ENCODE peak calls at places on chromosomes 3 and 15, in seven cellular contexts. One of them, this sample, is unnamed.

GRCh38 chr3:169298247-169298992 is 365.1 kb downstream of the MECOM start:
- DNase-seq in NCI-H1417: no peak
- DNase-seq in sigmoid colon: no peak
- DNase-seq in activated naive CD8-positive, alpha-beta T cell treated with anti-CD3 and anti-CD28 coated beads, Interleukin-2, amount 50 U/mL, for 24 hours: no peak
- DNase-seq in activated CD8-positive, alpha-beta memory T cell treated with anti-CD3 and anti-CD28 coated beads for 4 hours: no peak
- DNase-seq in OCI-M1: no peak
- DNase-seq in iris pigment epithelial cell: no peak
- DNase-seq in this sample: no peak

GRCh38 chr15:68894208-68894607 is 36.1 kb upstream of the SPESP1 start:
- DNase-seq in NCI-H1417: no peak
- DNase-seq in sigmoid colon: no peak
- DNase-seq in activated naive CD8-positive, alpha-beta T cell treated with anti-CD3 and anti-CD28 coated beads, Interleukin-2, amount 50 U/mL, for 24 hours: no peak
- DNase-seq in activated CD8-positive, alpha-beta memory T cell treated with anti-CD3 and anti-CD28 coated beads for 4 hours: no peak
- DNase-seq in OCI-M1: no peak
- DNase-seq in iris pigment epithelial cell: no peak
- DNase-seq in this sample: no peak

GRCh38 chr3:130783629-130784028 is 37.0 kb upstream of the PIK3R4 start:
- DNase-seq in NCI-H1417: peak
- DNase-seq in sigmoid colon: no peak
- DNase-seq in activated naive CD8-positive, alpha-beta T cell treated with anti-CD3 and anti-CD28 coated beads, Interleukin-2, amount 50 U/mL, for 24 hours: no peak
- DNase-seq in activated CD8-positive, alpha-beta memory T cell treated with anti-CD3 and anti-CD28 coated beads for 4 hours: no peak
- DNase-seq in OCI-M1: peak
- DNase-seq in iris pigment epithelial cell: no peak
- DNase-seq in this sample: no peak

GRCh38 chr3:40976241-40976640 is 223.1 kb upstream of the CTNNB1 start:
- DNase-seq in NCI-H1417: no peak
- DNase-seq in sigmoid colon: no peak
- DNase-seq in activated naive CD8-positive, alpha-beta T cell treated with anti-CD3 and anti-CD28 coated beads, Interleukin-2, amount 50 U/mL, for 24 hours: no peak
- DNase-seq in activated CD8-positive, alpha-beta memory T cell treated with anti-CD3 and anti-CD28 coated beads for 4 hours: no peak
- DNase-seq in OCI-M1: no peak
- DNase-seq in iris pigment epithelial cell: no peak
- DNase-seq in this sample: no peak

GRCh38 chr15:27601239-27601942 is 497.7 kb downstream of the OCA2 start:
- DNase-seq in NCI-H1417: peak
- DNase-seq in sigmoid colon: no peak
- DNase-seq in activated naive CD8-positive, alpha-beta T cell treated with anti-CD3 and anti-CD28 coated beads, Interleukin-2, amount 50 U/mL, for 24 hours: no peak
- DNase-seq in activated CD8-positive, alpha-beta memory T cell treated with anti-CD3 and anti-CD28 coated beads for 4 hours: no peak
- DNase-seq in OCI-M1: no peak
- DNase-seq in iris pigment epithelial cell: no peak
- DNase-seq in this sample: no peak

GRCh38 chr15:43776101-43776717 is 557 bp downstream of the ELL3 start:
- DNase-seq in NCI-H1417: peak
- DNase-seq in sigmoid colon: no peak
- DNase-seq in activated naive CD8-positive, alpha-beta T cell treated with anti-CD3 and anti-CD28 coated beads, Interleukin-2, amount 50 U/mL, for 24 hours: peak
- DNase-seq in activated CD8-positive, alpha-beta memory T cell treated with anti-CD3 and anti-CD28 coated beads for 4 hours: no peak
- DNase-seq in OCI-M1: no peak
- DNase-seq in iris pigment epithelial cell: no peak
- DNase-seq in this sample: peak

GRCh38 chr3:111666041-111666735 is 71.0 kb upstream of the ZBED2 start:
- DNase-seq in NCI-H1417: no peak
- DNase-seq in sigmoid colon: no peak
- DNase-seq in activated naive CD8-positive, alpha-beta T cell treated with anti-CD3 and anti-CD28 coated beads, Interleukin-2, amount 50 U/mL, for 24 hours: no peak
- DNase-seq in activated CD8-positive, alpha-beta memory T cell treated with anti-CD3 and anti-CD28 coated beads for 4 hours: no peak
- DNase-seq in OCI-M1: no peak
- DNase-seq in iris pigment epithelial cell: no peak
- DNase-seq in this sample: no peak

GRCh38 chr3:11588755-11589154 is 55.0 kb downstream of the VGLL4 start:
- DNase-seq in NCI-H1417: no peak
- DNase-seq in sigmoid colon: no peak
- DNase-seq in activated naive CD8-positive, alpha-beta T cell treated with anti-CD3 and anti-CD28 coated beads, Interleukin-2, amount 50 U/mL, for 24 hours: no peak
- DNase-seq in activated CD8-positive, alpha-beta memory T cell treated with anti-CD3 and anti-CD28 coated beads for 4 hours: no peak
- DNase-seq in OCI-M1: no peak
- DNase-seq in iris pigment epithelial cell: no peak
- DNase-seq in this sample: no peak

GRCh38 chr3:14458434-14459280 is 56.3 kb downstream of the SLC6A6 start:
- DNase-seq in NCI-H1417: no peak
- DNase-seq in sigmoid colon: no peak
- DNase-seq in activated naive CD8-positive, alpha-beta T cell treated with anti-CD3 and anti-CD28 coated beads, Interleukin-2, amount 50 U/mL, for 24 hours: no peak
- DNase-seq in activated CD8-positive, alpha-beta memory T cell treated with anti-CD3 and anti-CD28 coated beads for 4 hours: no peak
- DNase-seq in OCI-M1: no peak
- DNase-seq in iris pigment epithelial cell: no peak
- DNase-seq in this sample: no peak

GRCh38 chr3:46370784-46371183 is at the start of gene CCR5:
- DNase-seq in NCI-H1417: no peak
- DNase-seq in sigmoid colon: no peak
- DNase-seq in activated naive CD8-positive, alpha-beta T cell treated with anti-CD3 and anti-CD28 coated beads, Interleukin-2, amount 50 U/mL, for 24 hours: no peak
- DNase-seq in activated CD8-positive, alpha-beta memory T cell treated with anti-CD3 and anti-CD28 coated beads for 4 hours: no peak
- DNase-seq in OCI-M1: no peak
- DNase-seq in iris pigment epithelial cell: no peak
- DNase-seq in this sample: no peak

GRCh38 chr3:50119786-50120185 is 31.1 kb downstream of the RBM5 start:
- DNase-seq in NCI-H1417: no peak
- DNase-seq in sigmoid colon: no peak
- DNase-seq in activated naive CD8-positive, alpha-beta T cell treated with anti-CD3 and anti-CD28 coated beads, Interleukin-2, amount 50 U/mL, for 24 hours: no peak
- DNase-seq in activated CD8-positive, alpha-beta memory T cell treated with anti-CD3 and anti-CD28 coated beads for 4 hours: no peak
- DNase-seq in OCI-M1: no peak
- DNase-seq in iris pigment epithelial cell: no peak
- DNase-seq in this sample: no peak

GRCh38 chr3:155753038-155753647 is 8.3 kb upstream of the PLCH1 start:
- DNase-seq in NCI-H1417: peak
- DNase-seq in sigmoid colon: no peak
- DNase-seq in activated naive CD8-positive, alpha-beta T cell treated with anti-CD3 and anti-CD28 coated beads, Interleukin-2, amount 50 U/mL, for 24 hours: no peak
- DNase-seq in activated CD8-positive, alpha-beta memory T cell treated with anti-CD3 and anti-CD28 coated beads for 4 hours: no peak
- DNase-seq in OCI-M1: peak
- DNase-seq in iris pigment epithelial cell: peak
- DNase-seq in this sample: peak

GRCh38 chr3:139537325-139537724 is 2.2 kb downstream of the RBP1 start:
- DNase-seq in NCI-H1417: no peak
- DNase-seq in sigmoid colon: no peak
- DNase-seq in activated naive CD8-positive, alpha-beta T cell treated with anti-CD3 and anti-CD28 coated beads, Interleukin-2, amount 50 U/mL, for 24 hours: no peak
- DNase-seq in activated CD8-positive, alpha-beta memory T cell treated with anti-CD3 and anti-CD28 coated beads for 4 hours: no peak
- DNase-seq in OCI-M1: no peak
- DNase-seq in iris pigment epithelial cell: peak
- DNase-seq in this sample: no peak

GRCh38 chr15:60526127-60526616 is 47.2 kb upstream of the ICE2 start:
- DNase-seq in NCI-H1417: no peak
- DNase-seq in sigmoid colon: peak
- DNase-seq in activated naive CD8-positive, alpha-beta T cell treated with anti-CD3 and anti-CD28 coated beads, Interleukin-2, amount 50 U/mL, for 24 hours: no peak
- DNase-seq in activated CD8-positive, alpha-beta memory T cell treated with anti-CD3 and anti-CD28 coated beads for 4 hours: no peak
- DNase-seq in OCI-M1: no peak
- DNase-seq in iris pigment epithelial cell: no peak
- DNase-seq in this sample: no peak

GRCh38 chr3:138440137-138440536 is 5.7 kb downstream of the ESYT3 start:
- DNase-seq in NCI-H1417: peak
- DNase-seq in sigmoid colon: no peak
- DNase-seq in activated naive CD8-positive, alpha-beta T cell treated with anti-CD3 and anti-CD28 coated beads, Interleukin-2, amount 50 U/mL, for 24 hours: no peak
- DNase-seq in activated CD8-positive, alpha-beta memory T cell treated with anti-CD3 and anti-CD28 coated beads for 4 hours: no peak
- DNase-seq in OCI-M1: peak
- DNase-seq in iris pigment epithelial cell: peak
- DNase-seq in this sample: peak

GRCh38 chr3:17302774-17303173 is 418.0 kb downstream of the PLCL2 start:
- DNase-seq in NCI-H1417: no peak
- DNase-seq in sigmoid colon: no peak
- DNase-seq in activated naive CD8-positive, alpha-beta T cell treated with anti-CD3 and anti-CD28 coated beads, Interleukin-2, amount 50 U/mL, for 24 hours: no peak
- DNase-seq in activated CD8-positive, alpha-beta memory T cell treated with anti-CD3 and anti-CD28 coated beads for 4 hours: no peak
- DNase-seq in OCI-M1: no peak
- DNase-seq in iris pigment epithelial cell: peak
- DNase-seq in this sample: no peak

GRCh38 chr3:191338177-191338488 is 7.8 kb upstream of the UTS2B start:
- DNase-seq in NCI-H1417: no peak
- DNase-seq in sigmoid colon: no peak
- DNase-seq in activated naive CD8-positive, alpha-beta T cell treated with anti-CD3 and anti-CD28 coated beads, Interleukin-2, amount 50 U/mL, for 24 hours: no peak
- DNase-seq in activated CD8-positive, alpha-beta memory T cell treated with anti-CD3 and anti-CD28 coated beads for 4 hours: no peak
- DNase-seq in OCI-M1: no peak
- DNase-seq in iris pigment epithelial cell: no peak
- DNase-seq in this sample: no peak

GRCh38 chr3:15390460-15390859 is 36.9 kb downstream of the METTL6 start:
- DNase-seq in NCI-H1417: no peak
- DNase-seq in sigmoid colon: no peak
- DNase-seq in activated naive CD8-positive, alpha-beta T cell treated with anti-CD3 and anti-CD28 coated beads, Interleukin-2, amount 50 U/mL, for 24 hours: no peak
- DNase-seq in activated CD8-positive, alpha-beta memory T cell treated with anti-CD3 and anti-CD28 coated beads for 4 hours: no peak
- DNase-seq in OCI-M1: no peak
- DNase-seq in iris pigment epithelial cell: no peak
- DNase-seq in this sample: no peak

GRCh38 chr3:76638006-76638405 is 401.9 kb upstream of the ROBO2 start:
- DNase-seq in NCI-H1417: no peak
- DNase-seq in sigmoid colon: no peak
- DNase-seq in activated naive CD8-positive, alpha-beta T cell treated with anti-CD3 and anti-CD28 coated beads, Interleukin-2, amount 50 U/mL, for 24 hours: no peak
- DNase-seq in activated CD8-positive, alpha-beta memory T cell treated with anti-CD3 and anti-CD28 coated beads for 4 hours: no peak
- DNase-seq in OCI-M1: no peak
- DNase-seq in iris pigment epithelial cell: peak
- DNase-seq in this sample: no peak

GRCh38 chr3:37981348-37981664 is 9.3 kb upstream of the VILL start:
- DNase-seq in NCI-H1417: no peak
- DNase-seq in sigmoid colon: no peak
- DNase-seq in activated naive CD8-positive, alpha-beta T cell treated with anti-CD3 and anti-CD28 coated beads, Interleukin-2, amount 50 U/mL, for 24 hours: no peak
- DNase-seq in activated CD8-positive, alpha-beta memory T cell treated with anti-CD3 and anti-CD28 coated beads for 4 hours: no peak
- DNase-seq in OCI-M1: no peak
- DNase-seq in iris pigment epithelial cell: no peak
- DNase-seq in this sample: no peak

GRCh38 chr3:38109580-38110313 is 27.2 kb downstream of the ACAA1 start:
- DNase-seq in NCI-H1417: no peak
- DNase-seq in sigmoid colon: peak
- DNase-seq in activated naive CD8-positive, alpha-beta T cell treated with anti-CD3 and anti-CD28 coated beads, Interleukin-2, amount 50 U/mL, for 24 hours: no peak
- DNase-seq in activated CD8-positive, alpha-beta memory T cell treated with anti-CD3 and anti-CD28 coated beads for 4 hours: no peak
- DNase-seq in OCI-M1: no peak
- DNase-seq in iris pigment epithelial cell: no peak
- DNase-seq in this sample: no peak

GRCh38 chr3:154018100-154018696 is 103.0 kb upstream of the ARHGEF26 start:
- DNase-seq in NCI-H1417: peak
- DNase-seq in sigmoid colon: no peak
- DNase-seq in activated naive CD8-positive, alpha-beta T cell treated with anti-CD3 and anti-CD28 coated beads, Interleukin-2, amount 50 U/mL, for 24 hours: peak
- DNase-seq in activated CD8-positive, alpha-beta memory T cell treated with anti-CD3 and anti-CD28 coated beads for 4 hours: no peak
- DNase-seq in OCI-M1: peak
- DNase-seq in iris pigment epithelial cell: peak
- DNase-seq in this sample: peak

This sample was measured in NB4.